ENCODE peak calls at places on chromosomes 6 and 20, in ten cellular contexts. J is endothelial cell, W is activated T-helper 1 cell treated with Interleukin-2 at 50 U/mL for 16 hours, V is fibroblast of the aortic adventitia, K is NCI-H1436, A is GM13976, E is HT1080, R is MV-4-11, D is A549, P is NCI-H69. H is an unnamed sample.

GRCh38 chr20:37498066-37498702 is 22.9 kb upstream of the NNAT start:
- DNase-seq in K (no peak), A (no peak), V (no peak), P (peak), R (no peak), W (no peak), E (no peak), D (no peak), J (no peak), H (no peak)

GRCh38 chr20:49794336-49795124 is 18.1 kb upstream of the SLC9A8 start:
- DNase-seq in W (no peak), D (no peak), R (peak), J (no peak), K (no peak), V (no peak), P (no peak), E (no peak), A (no peak), H (no peak)

GRCh38 chr6:7902221-7902620 is 8.4 kb downstream of the TXNDC5 start:
- DNase-seq in K (no peak), R (no peak), V (no peak), J (no peak), W (no peak), D (no peak), P (no peak), A (no peak), E (no peak), H (no peak)

GRCh38 chr20:33561981-33562601 is 72.2 kb downstream of the CBFA2T2 start:
- DNase-seq in J (no peak), V (peak), A (no peak), P (peak), K (peak), W (no peak), E (peak), R (no peak), D (peak), H (peak)

GRCh38 chr6:170522565-170523183 is 30.4 kb downstream of the PSMB1 start:
- DNase-seq in V (peak), W (no peak), R (no peak), A (no peak), J (peak), K (no peak), E (peak), D (no peak), P (peak), H (no peak)

GRCh38 chr6:168063431-168063830 is 15.6 kb downstream of the FRMD1 start:
- DNase-seq in E (no peak), J (no peak), A (no peak), R (no peak), V (no peak), W (no peak), P (no peak), K (no peak), D (no peak), H (no peak)

GRCh38 chr20:33279261-33279910 is 3.6 kb upstream of the BPIFB1 start:
- DNase-seq in P (no peak), D (no peak), J (no peak), R (no peak), E (no peak), W (no peak), K (no peak), A (no peak), V (no peak), H (peak)

GRCh38 chr6:52663120-52663934 is 7.6 kb upstream of the TMEM14A start:
- DNase-seq in A (peak), J (peak), D (peak), V (peak), K (peak), W (peak), R (peak), P (peak), E (peak), H (peak)

GRCh38 chr6:128337619-128338018 is 182.8 kb downstream of the PTPRK start:
- DNase-seq in D (no peak), A (no peak), K (no peak), V (no peak), J (no peak), P (peak), E (no peak), W (no peak), R (no peak), H (no peak)

GRCh38 chr20:24963672-24964517 is 14.8 kb downstream of the CST7 start:
- DNase-seq in W (no peak), D (no peak), A (no peak), R (no peak), E (no peak), K (no peak), V (no peak), J (no peak), P (no peak), H (no peak)

GRCh38 chr6:75874224-75874623 is 125.2 kb downstream of the MYO6 start:
- DNase-seq in E (no peak), A (no peak), V (no peak), D (no peak), P (no peak), K (no peak), J (no peak), W (no peak), R (no peak), H (no peak)

GRCh38 chr6:19180348-19181073 is 656.7 kb upstream of the ID4 start:
- DNase-seq in P (no peak), A (no peak), E (no peak), R (no peak), K (no peak), J (no peak), W (no peak), V (peak), D (no peak), H (peak)

GRCh38 chr6:148423601-148424270 is 81.1 kb downstream of the SASH1 start:
- DNase-seq in R (no peak), K (no peak), V (no peak), W (no peak), P (peak), A (no peak), J (no peak), E (no peak), D (no peak), H (no peak)

GRCh38 chr6:90989763-90990162 is 402.9 kb upstream of the MAP3K7 start:
- DNase-seq in K (no peak), R (peak), E (no peak), V (no peak), A (no peak), D (no peak), J (no peak), W (no peak), P (no peak), H (no peak)

GRCh38 chr20:22746957-22747356 is 162.6 kb upstream of the FOXA2 start:
- DNase-seq in W (no peak), E (no peak), A (no peak), R (no peak), P (no peak), J (no peak), D (no peak), V (no peak), K (no peak), H (no peak)

GRCh38 chr20:38477747-38478146 is 5.1 kb downstream of the RALGAPB start:
- DNase-seq in W (no peak), A (no peak), V (no peak), J (no peak), R (no peak), K (no peak), D (no peak), E (no peak), P (no peak), H (no peak)

GRCh38 chr20:41370176-41370575 is 3.6 kb upstream of the EMILIN3 start:
- DNase-seq in P (no peak), J (no peak), V (no peak), K (no peak), R (no peak), E (no peak), D (no peak), W (no peak), A (no peak), H (no peak)

GRCh38 chr6:5379647-5380242 is 118.4 kb downstream of the FARS2 start:
- DNase-seq in A (peak), E (peak), K (no peak), P (peak), J (peak), V (peak), D (peak), R (peak), W (no peak), H (no peak)

GRCh38 chr20:35275741-35276251 is 2.1 kb downstream of the MMP24OS start:
- DNase-seq in E (no peak), J (no peak), D (no peak), A (no peak), P (no peak), R (no peak), V (no peak), W (no peak), K (no peak), H (no peak)

GRCh38 chr6:30918675-30919074 is 4.6 kb downstream of the VARS2 start:
- DNase-seq in A (no peak), K (no peak), J (no peak), P (no peak), V (no peak), D (no peak), R (peak), W (no peak), E (no peak), H (no peak)

GRCh38 chr20:24207803-24208300 is 219.3 kb upstream of the GGTLC1 start:
- DNase-seq in K (no peak), D (no peak), J (no peak), R (no peak), A (no peak), W (no peak), E (no peak), P (no peak), V (no peak), H (no peak)

GRCh38 chr6:113128020-113128419 is 729.1 kb upstream of the MARCKS start:
- DNase-seq in K (no peak), P (peak), W (no peak), D (no peak), J (no peak), V (no peak), A (no peak), R (no peak), E (no peak), H (no peak)

GRCh38 chr6:15213838-15214398 is 32.0 kb upstream of the JARID2 start:
- DNase-seq in A (no peak), R (no peak), K (no peak), E (no peak), J (no peak), V (no peak), P (no peak), W (no peak), D (no peak), H (no peak)

GRCh38 chr20:49078310-49078709 is 32.2 kb downstream of the CSE1L start:
- DNase-seq in K (no peak), W (no peak), D (no peak), A (no peak), R (no peak), E (no peak), J (no peak), V (no peak), P (no peak), H (no peak)

GRCh38 chr6:71139249-71139648 is 149.4 kb upstream of the OGFRL1 start:
- DNase-seq in P (no peak), W (no peak), J (no peak), R (peak), E (peak), V (peak), D (no peak), A (no peak), K (no peak), H (no peak)

GRCh38 chr20:36499723-36500501 is 41.4 kb upstream of the MYL9 start:
- DNase-seq in E (peak), V (no peak), R (no peak), J (no peak), P (no peak), W (no peak), D (no peak), K (no peak), A (no peak), H (no peak)

GRCh38 chr20:16158976-16159286 is 414.3 kb downstream of the KIF16B start:
- DNase-seq in R (no peak), D (no peak), P (peak), E (no peak), J (no peak), V (no peak), A (no peak), K (no peak), W (no peak), H (no peak)

GRCh38 chr6:14673201-14673600 is 555.6 kb downstream of the CD83 start:
- DNase-seq in R (no peak), A (no peak), K (no peak), W (no peak), V (no peak), D (no peak), P (no peak), J (no peak), E (peak), H (no peak)

GRCh38 chr6:168148231-168148849 is 69.3 kb upstream of the FRMD1 start:
- DNase-seq in K (no peak), A (no peak), V (no peak), P (no peak), E (no peak), J (no peak), W (no peak), D (no peak), R (no peak), H (no peak)

GRCh38 chr6:34161857-34162515 is 16.1 kb upstream of the GRM4 start:
- DNase-seq in K (no peak), J (no peak), R (no peak), E (no peak), D (no peak), A (no peak), P (no peak), V (no peak), W (no peak), H (peak)

GRCh38 chr6:7154341-7155139 is 46.8 kb downstream of the RREB1 start:
- DNase-seq in P (no peak), V (no peak), E (no peak), W (no peak), D (no peak), R (peak), A (peak), J (no peak), K (no peak), H (no peak)

GRCh38 chr6:158018370-158018771 is 36.7 kb downstream of the SYNJ2 start:
- DNase-seq in E (no peak), K (no peak), A (no peak), W (no peak), V (peak), D (no peak), P (no peak), R (no peak), J (no peak), H (peak)

GRCh38 chr6:25971187-25971811 is 8.7 kb downstream of the TRIM38 start:
- DNase-seq in P (no peak), V (peak), W (no peak), A (no peak), K (no peak), D (peak), J (no peak), R (peak), E (peak), H (peak)

GRCh38 chr6:87104657-87105056 is 9.8 kb upstream of the CGA start:
- DNase-seq in K (no peak), W (no peak), J (no peak), E (no peak), D (no peak), A (no peak), V (no peak), P (no peak), R (no peak), H (no peak)

GRCh38 chr6:35640017-35640664 is 48.6 kb downstream of the FKBP5 start:
- DNase-seq in K (no peak), D (no peak), A (no peak), J (no peak), R (no peak), V (no peak), W (no peak), P (no peak), E (no peak), H (no peak)

GRCh38 chr6:32967151-32968091 is 973 bp upstream of the BRD2 start:
- DNase-seq in K (peak), D (no peak), W (no peak), A (no peak), E (peak), P (peak), R (peak), J (peak), V (peak), H (no peak)

GRCh38 chr20:62320581-62321354 is 18.0 kb downstream of the ADRM1 start:
- DNase-seq in P (no peak), E (no peak), J (no peak), D (peak), K (no peak), V (no peak), W (no peak), R (no peak), A (no peak), H (no peak)

GRCh38 chr20:3818155-3819151 is 1.9 kb upstream of the AP5S1 start:
- DNase-seq in A (peak), W (no peak), K (peak), V (peak), P (peak), E (peak), R (peak), J (peak), D (peak), H (no peak)

H was measured in tibial artery.